ENCODE peak calls at places on chromosomes 4 and X, in seven cellular contexts. F is H9; O is activated CD4-positive, alpha-beta T cell treated with anti-CD3 and anti-CD28 coated beads, Interleukin-2, amount 10 ng/mL, durations not matched to agents 7 days and 5 days; M is SW 1271; J is fibroblast of pulmonary artery; Z is activated naive CD4-positive, alpha-beta T cell; W is GM19239. Y is an unnamed sample.
A peak's percentile ranks its signal among the peaks of the same experiment; 100 is the strongest.

GRCh38 chr4:153555730-153556440 is 89.7 kb downstream of the TMEM131L start:
- DNase-seq in J (peak; percentile 87), M (no peak), Z (no peak), W (no peak), O (no peak), F (no peak), Y (no peak)

GRCh38 chr4:25234390-25235367 is 846 bp downstream of the PI4K2B start:
- DNase-seq in F (peak; percentile 44), O (peak; percentile 60), W (peak; percentile 49), M (peak; percentile 50), J (peak; percentile 89), Z (no peak), Y (peak; percentile 31)

GRCh38 chrX:140765043-140765784 is 55.7 kb downstream of the LINC00632 start:
- DNase-seq in Z (no peak), J (peak; percentile 52), O (no peak), F (no peak), M (no peak), W (no peak), Y (no peak)

GRCh38 chrX:101759000-101759399 is 99.3 kb upstream of the ARMCX2 start:
- DNase-seq in Z (no peak), M (peak; percentile 1), F (peak; percentile 82), J (peak; percentile 49), O (peak; percentile 29), W (no peak), Y (no peak)

GRCh38 chr4:61332671-61333070 is 132.5 kb downstream of the ADGRL3 start:
- DNase-seq in M (no peak), Z (no peak), F (no peak), W (no peak), J (peak; percentile 10), O (no peak), Y (no peak)

GRCh38 chrX:102899940-102900916 is 36.8 kb upstream of the RAB40AL start:
- DNase-seq in W (no peak), O (peak; percentile 72), M (no peak), F (peak; percentile 67), J (peak; percentile 72), Z (peak; percentile 3), Y (no peak)

GRCh38 chr4:74805601-74806000 is 11.3 kb upstream of the BTC start:
- DNase-seq in J (peak; percentile 68), M (peak; percentile 5), O (no peak), Z (no peak), W (no peak), F (no peak), Y (no peak)

GRCh38 chr4:151530783-151531182 is 121.8 kb downstream of the FHIP1A start:
- DNase-seq in M (no peak), Z (no peak), F (no peak), J (peak; percentile 44), W (no peak), O (no peak), Y (no peak)

GRCh38 chrX:34734383-34734782 is 77.3 kb upstream of the TMEM47 start:
- DNase-seq in Z (no peak), O (no peak), M (no peak), W (no peak), J (peak; percentile 0), F (no peak), Y (no peak)

Y was measured in GM12892.